ENCODE peak calls at places on chromosomes 13 and 19, in five cellular contexts. T is effector memory CD4-positive, alpha-beta T cell; F is uterus; K is RWPE1; S is ELR. V is an unnamed sample.
A peak's percentile ranks its signal among the peaks of the same experiment; 100 is the strongest.

GRCh38 chr19:42113641-42114348 is 18.5 kb downstream of the POU2F2 start:
- DNase-seq in F (no peak), K (peak; percentile 93), S (peak; percentile 99), T (no peak), V (no peak)

GRCh38 chr13:98217597-98217996 is 40.5 kb upstream of the RNF113B start:
- DNase-seq in T (no peak), F (no peak), S (no peak), K (no peak), V (no peak)

GRCh38 chr19:17648786-17649185 is 39.4 kb downstream of the UNC13A start:
- DNase-seq in F (no peak), T (no peak), K (no peak), S (no peak), V (no peak)

GRCh38 chr13:35225582-35225981 is 250.9 kb downstream of the MAB21L1 start:
- DNase-seq in S (no peak), T (no peak), K (no peak), F (no peak), V (no peak)

GRCh38 chr19:6340493-6341201 is 7.2 kb upstream of the ACER1 start:
- DNase-seq in F (no peak), T (no peak), S (no peak), K (no peak), V (no peak)

GRCh38 chr19:1064661-1065605 is 2.0 kb upstream of the ARHGAP45 start:
- DNase-seq in F (peak; percentile 51), T (peak; percentile 53), S (peak; percentile 75), K (peak; percentile 60), V (peak; percentile 72)

GRCh38 chr19:38061294-38061693 is 154.3 kb downstream of the SIPA1L3 start:
- DNase-seq in T (no peak), F (no peak), S (peak; percentile 90), K (peak; percentile 41), V (no peak)

GRCh38 chr13:39148513-39148961 is 110.3 kb downstream of the NHLRC3 start:
- DNase-seq in S (peak; percentile 20), K (peak; percentile 69), F (no peak), T (no peak), V (no peak)

GRCh38 chr19:40252395-40252794 is 25.9 kb upstream of the CCNP start:
- DNase-seq in T (no peak), F (no peak), K (no peak), S (no peak), V (no peak)

GRCh38 chr19:16378291-16378889 is 53.8 kb downstream of the KLF2 start:
- DNase-seq in S (no peak), T (no peak), K (no peak), F (no peak), V (no peak)

GRCh38 chr19:55526216-55527196 is 10.4 kb downstream of the SBK2 start:
- DNase-seq in T (no peak), S (peak; percentile 48), K (no peak), F (peak; percentile 51), V (no peak)

GRCh38 chr19:44725251-44725650 is 23.3 kb upstream of the BCL3 start:
- DNase-seq in F (peak; percentile 18), K (no peak), T (no peak), S (no peak), V (no peak)

GRCh38 chr13:113051641-113052040 is 54.0 kb upstream of the F7 start:
- DNase-seq in K (no peak), S (no peak), T (no peak), F (no peak), V (no peak)

GRCh38 chr13:23796546-23796945 is 92.7 kb downstream of the MIPEP start:
- DNase-seq in K (no peak), S (no peak), F (no peak), T (no peak), V (no peak)

GRCh38 chr19:20038358-20039202 is 725 bp downstream of the ZNF682 start:
- DNase-seq in F (no peak), T (no peak), K (no peak), S (no peak), V (no peak)

GRCh38 chr19:39927076-39927475 is 7.4 kb downstream of the FCGBP start:
- DNase-seq in F (no peak), K (no peak), S (no peak), T (no peak), V (no peak)

GRCh38 chr13:40814803-40815202 is 25.4 kb downstream of the SLC25A15 start:
- DNase-seq in T (no peak), S (peak; percentile 13), K (no peak), F (no peak), V (no peak)

GRCh38 chr13:30340367-30341184 is 33.2 kb upstream of the KATNAL1 start:
- DNase-seq in K (peak; percentile 66), T (no peak), F (peak; percentile 84), S (peak; percentile 85), V (no peak)

GRCh38 chr13:37446503-37446902 is 152.1 kb downstream of the POSTN start:
- DNase-seq in F (no peak), T (no peak), S (peak; percentile 91), K (peak; percentile 28), V (no peak)

GRCh38 chr13:26208292-26208691 is 13.8 kb downstream of the RNF6 start:
- DNase-seq in S (no peak), K (no peak), F (no peak), T (no peak), V (no peak)

GRCh38 chr13:29587645-29588044 is 7.8 kb downstream of the SLC7A1 start:
- DNase-seq in S (no peak), F (peak; percentile 36), K (no peak), T (no peak), V (no peak)

GRCh38 chr13:27353166-27353583 is 71.2 kb upstream of the GTF3A start:
- DNase-seq in K (no peak), T (no peak), F (no peak), S (peak; percentile 82), V (peak; percentile 31)

GRCh38 chr13:94411747-94412146 is 67.7 kb downstream of the DCT start:
- DNase-seq in F (no peak), K (no peak), T (no peak), S (no peak), V (no peak)

GRCh38 chr13:35474551-35474950 is 1.9 kb downstream of the MAB21L1 start:
- DNase-seq in F (no peak), S (peak; percentile 56), K (no peak), T (no peak), V (no peak)

GRCh38 chr19:8036438-8037099 is 16.0 kb upstream of the CCL25 start:
- DNase-seq in S (no peak), K (no peak), T (no peak), F (no peak), V (no peak)

GRCh38 chr13:50299546-50300249 is 284.5 kb downstream of the KCNRG start:
- DNase-seq in K (no peak), T (no peak), S (no peak), F (no peak), V (no peak)

GRCh38 chr13:51697855-51698254 is 106.1 kb downstream of the DHRS12 start:
- DNase-seq in F (no peak), K (no peak), S (no peak), T (no peak), V (no peak)

GRCh38 chr13:24249586-24249985 is 59.8 kb upstream of the C1QTNF9 start:
- DNase-seq in T (no peak), K (no peak), S (no peak), F (no peak), V (no peak)

GRCh38 chr13:111981006-111981405 is 85.9 kb upstream of the SOX1 start:
- DNase-seq in T (no peak), F (no peak), S (no peak), K (no peak), V (no peak)

GRCh38 chr13:94063096-94063495 is 416.4 kb downstream of the DCT start:
- DNase-seq in K (no peak), T (no peak), S (peak; percentile 8), F (no peak), V (no peak)

GRCh38 chr19:30111456-30111855 is 169.4 kb downstream of the URI1 start:
- DNase-seq in S (no peak), K (no peak), T (no peak), F (no peak), V (no peak)

GRCh38 chr13:66624302-66624701 is 605.8 kb downstream of the PCDH9 start:
- DNase-seq in T (no peak), K (no peak), F (no peak), S (no peak), V (no peak)

GRCh38 chr19:10568444-10568825 is 344 bp downstream of the CDKN2D start:
- DNase-seq in S (peak; percentile 37), F (no peak), K (no peak), T (no peak), V (no peak)

GRCh38 chr13:29883941-29884518 is 33.6 kb upstream of the UBL3 start:
- DNase-seq in K (no peak), F (no peak), S (no peak), T (no peak), V (no peak)

GRCh38 chr19:40614595-40615411 is 13.6 kb downstream of the LTBP4 start:
- DNase-seq in F (peak; percentile 90), S (peak; percentile 98), K (peak; percentile 85), T (peak; percentile 74), V (peak; percentile 73)

GRCh38 chr19:51094696-51095279 is 12.1 kb upstream of the KLK14 start:
- DNase-seq in T (no peak), S (peak; percentile 21), F (no peak), K (peak; percentile 57), V (no peak)